ENCODE peak calls at places on chromosomes 1 and 21, in ten cellular contexts. L is sigmoid colon, C is GM13977, Z is BJ, M is cardiac fibroblast, Q is left ventricle myocardium inferior, A is nephron progenitor cell, W is heart right ventricle, Y is foreskin fibroblast, F is adrenal gland. K is an unnamed sample.

GRCh38 chr1:17611991-17612390 is 72.5 kb downstream of the ARHGEF10L start:
- DNase-seq in L (no peak), C (no peak), Z (no peak), M (peak; percentile 30), Q (no peak), A (no peak), W (no peak), Y (peak; percentile 76), F (no peak), K (no peak)

GRCh38 chr1:76109901-76110560 is 35.5 kb downstream of the ST6GALNAC3 start:
- DNase-seq in L (no peak), C (no peak), Z (no peak), M (no peak), Q (no peak), A (no peak), W (no peak), Y (no peak), F (no peak), K (no peak)

GRCh38 chr1:112698366-112699310 is 8.3 kb downstream of the RHOC start:
- DNase-seq in L (no peak), C (no peak), Z (no peak), M (peak; percentile 14), Q (no peak), A (no peak), W (peak; percentile 67), Y (no peak), F (peak; percentile 83), K (no peak)

GRCh38 chr1:248872752-248873408 is 14.0 kb upstream of the ZNF692 start:
- DNase-seq in L (peak; percentile 86), C (no peak), Z (no peak), M (peak; percentile 72), Q (peak; percentile 49), A (peak; percentile 70), W (peak; percentile 55), Y (peak; percentile 74), F (peak; percentile 71), K (peak; percentile 3)

GRCh38 chr1:151165281-151165737 is 393 bp downstream of the LYSMD1 start:
- DNase-seq in L (peak; percentile 86), C (no peak), Z (no peak), M (peak; percentile 57), Q (peak; percentile 57), A (peak; percentile 57), W (peak; percentile 44), Y (peak; percentile 82), F (peak; percentile 60), K (no peak)

GRCh38 chr21:33802458-33802857 is 113.1 kb downstream of the ATP5PO start:
- DNase-seq in L (no peak), C (no peak), Z (no peak), M (no peak), Q (no peak), A (no peak), W (no peak), Y (no peak), F (no peak), K (no peak)

GRCh38 chr1:113191579-113192076 is 118.6 kb downstream of the LRIG2 start:
- DNase-seq in L (no peak), C (no peak), Z (no peak), M (peak; percentile 5), Q (no peak), A (no peak), W (no peak), Y (peak; percentile 5), F (no peak), K (no peak)

GRCh38 chr1:182869241-182869666 is 30.1 kb downstream of the DHX9 start:
- DNase-seq in L (no peak), C (no peak), Z (no peak), M (no peak), Q (no peak), A (peak; percentile 58), W (no peak), Y (no peak), F (no peak), K (no peak)

GRCh38 chr1:223401873-223402789 is 8.9 kb downstream of the CCDC185 start:
- DNase-seq in L (no peak), C (no peak), Z (peak; percentile 50), M (peak; percentile 73), Q (no peak), A (no peak), W (no peak), Y (peak; percentile 54), F (no peak), K (peak; percentile 45)

GRCh38 chr1:155598842-155599331 is 11.1 kb upstream of the MSTO1 start:
- DNase-seq in L (no peak), C (no peak), Z (no peak), M (peak; percentile 58), Q (no peak), A (peak; percentile 19), W (no peak), Y (peak; percentile 80), F (no peak), K (no peak)

GRCh38 chr1:70866522-70867256 is 180.9 kb downstream of the PTGER3 start:
- DNase-seq in L (no peak), C (no peak), Z (no peak), M (no peak), Q (no peak), A (no peak), W (no peak), Y (no peak), F (peak; percentile 37), K (no peak)

GRCh38 chr1:63668298-63668697 is 75.1 kb downstream of the PGM1 start:
- DNase-seq in L (no peak), C (peak; percentile 20), Z (no peak), M (peak; percentile 26), Q (no peak), A (no peak), W (no peak), Y (peak; percentile 29), F (no peak), K (no peak)
- TF ChIP-seq CTCF in L (no peak), C (no peak), Z (no peak), M (no peak), Q (no peak), A (no peak), W (no peak), Y (no peak), F (no peak), K (no peak)

GRCh38 chr1:168607872-168608428 is 31.5 kb downstream of the XCL1 start:
- DNase-seq in L (no peak), C (no peak), Z (no peak), M (no peak), Q (no peak), A (no peak), W (no peak), Y (no peak), F (no peak), K (no peak)

GRCh38 chr1:168613689-168614655 is 37.6 kb downstream of the XCL1 start:
- DNase-seq in L (peak; percentile 75), C (no peak), Z (no peak), M (no peak), Q (peak; percentile 36), A (peak; percentile 73), W (peak; percentile 50), Y (peak; percentile 5), F (no peak), K (no peak)

GRCh38 chr1:168613038-168613451 is 36.6 kb downstream of the XCL1 start:
- DNase-seq in L (no peak), C (no peak), Z (no peak), M (no peak), Q (no peak), A (no peak), W (no peak), Y (no peak), F (no peak), K (no peak)

GRCh38 chr1:168609133-168609715 is 32.8 kb downstream of the XCL1 start:
- DNase-seq in L (peak; percentile 71), C (no peak), Z (no peak), M (peak; percentile 47), Q (peak; percentile 34), A (peak; percentile 46), W (peak; percentile 27), Y (peak; percentile 50), F (peak; percentile 36), K (no peak)

DNA sequence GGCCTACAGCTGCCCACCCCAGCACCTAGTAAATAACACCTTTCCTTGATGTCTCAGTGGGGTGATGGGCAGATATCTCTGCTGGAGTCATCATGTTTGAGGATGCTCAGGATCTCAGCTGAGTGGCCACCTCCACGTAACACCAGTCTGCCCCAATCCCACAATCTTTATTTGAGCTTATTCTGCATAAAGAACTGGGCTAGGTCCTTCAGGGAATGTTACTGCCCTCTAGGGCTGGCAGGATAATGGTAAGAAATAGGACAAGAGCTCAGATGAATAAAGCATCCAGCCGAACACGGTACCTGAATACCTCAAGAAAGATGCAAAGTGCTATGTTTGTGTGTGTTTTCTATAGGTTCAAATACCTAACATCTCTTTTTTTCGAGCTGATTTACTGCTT is 33.7 kb downstream of the XCL1 start:
- DNase-seq in L (no peak), C (no peak), Z (no peak), M (no peak), Q (no peak), A (no peak), W (no peak), Y (no peak), F (no peak), K (no peak)
- TF ChIP-seq CTCF in L (no peak), C (no peak), Z (no peak), M (no peak), Q (no peak), A (no peak), W (no peak), Y (no peak), F (no peak), K (no peak)

GRCh38 chr1:66360285-66360724 is 173.6 kb upstream of the SGIP1 start:
- DNase-seq in L (no peak), C (no peak), Z (no peak), M (peak; percentile 39), Q (no peak), A (no peak), W (no peak), Y (no peak), F (no peak), K (no peak)
- TF ChIP-seq CTCF in L (no peak), C (peak; percentile 34), Z (no peak), M (peak; percentile 10), Q (peak; percentile 24), A (no peak), W (no peak), Y (peak; percentile 8), F (no peak), K (no peak)

GRCh38 chr1:109483658-109484518 is at the start of gene ATXN7L2:
- DNase-seq in L (peak; percentile 97), C (peak; percentile 100), Z (peak; percentile 47), M (peak; percentile 91), Q (peak; percentile 92), A (peak; percentile 92), W (peak; percentile 94), Y (peak; percentile 96), F (peak; percentile 93), K (peak; percentile 79)

GRCh38 chr1:109481646-109482045 is 2.1 kb upstream of the ATXN7L2 start:
- DNase-seq in L (peak; percentile 34), C (no peak), Z (no peak), M (no peak), Q (no peak), A (no peak), W (no peak), Y (no peak), F (no peak), K (no peak)

GRCh38 chr1:109482242-109482641 is 1.5 kb upstream of the ATXN7L2 start:
- DNase-seq in L (no peak), C (no peak), Z (no peak), M (no peak), Q (no peak), A (no peak), W (no peak), Y (no peak), F (no peak), K (no peak)

GRCh38 chr1:109484519-109484975 is 842 bp downstream of the ATXN7L2 start:
- DNase-seq in L (no peak), C (no peak), Z (no peak), M (no peak), Q (no peak), A (no peak), W (no peak), Y (peak; percentile 38), F (no peak), K (no peak)

GRCh38 chr1:109482796-109483638 is 688 bp upstream of the ATXN7L2 start:
- DNase-seq in L (peak; percentile 80), C (peak; percentile 47), Z (no peak), M (no peak), Q (no peak), A (peak; percentile 67), W (peak; percentile 36), Y (no peak), F (peak; percentile 57), K (no peak)
- TF ChIP-seq CTCF in L (no peak), C (peak; percentile 26), Z (no peak), M (no peak), Q (no peak), A (peak; percentile 12), W (no peak), Y (no peak), F (peak; percentile 19), K (no peak)